ENCODE peak calls at places on chromosomes 6 and 20, in ten cellular contexts. R is Ammon's horn; J is germinal center; H is T-helper 1 cell; X is HT1080; C is fibroblast of the conjunctiva; V is GM12865; O is activated T-cell treated with anti-CD3 and anti-CD28 coated beads, Interleukin-2, amount 50 U/mL, for 72 hours; W is omental fat pad; P is stimulated activated CD4-positive, alpha-beta T cell treated with anti-CD3 and anti-CD28 coated beads, TNF-alpha, amount 100 ng/mL, for 48 hours. Z is an unnamed sample.

GRCh38 chr20:63873477-63873971 is 8.5 kb downstream of the TPD52L2 start:
- DNase-seq in R (peak), J (no peak), H (peak), X (peak), C (no peak), V (no peak), O (peak), W (no peak), P (no peak), Z (peak)

GRCh38 chr6:104585646-104586045 is 274.1 kb downstream of the HACE1 start:
- DNase-seq in R (no peak), J (no peak), H (no peak), X (peak), C (no peak), V (no peak), O (no peak), W (no peak), P (no peak), Z (no peak)

GRCh38 chr6:46734867-46735719 is at the start of gene PLA2G7:
- DNase-seq in R (peak), J (peak), H (no peak), X (no peak), C (no peak), V (no peak), O (no peak), W (no peak), P (no peak), Z (no peak)

GRCh38 chr20:38599410-38599882 is 2.2 kb upstream of the ARHGAP40 start:
- DNase-seq in R (no peak), J (no peak), H (no peak), X (no peak), C (no peak), V (no peak), O (no peak), W (no peak), P (no peak), Z (no peak)

GRCh38 chr6:158249437-158249836 is 62.8 kb upstream of the TULP4 start:
- DNase-seq in R (no peak), J (no peak), H (no peak), X (no peak), C (no peak), V (no peak), O (no peak), W (no peak), P (no peak), Z (no peak)

GRCh38 chr20:32983459-32984112 is 20.6 kb downstream of the SUN5 start:
- DNase-seq in R (no peak), J (no peak), H (no peak), X (no peak), C (no peak), V (no peak), O (no peak), W (no peak), P (no peak), Z (no peak)

GRCh38 chr20:22584922-22585785 is 782 bp upstream of the FOXA2 start:
- DNase-seq in R (no peak), J (no peak), H (no peak), X (no peak), C (no peak), V (no peak), O (no peak), W (no peak), P (no peak), Z (no peak)

GRCh38 chr6:125844989-125845388 is 54.2 kb downstream of the NCOA7 start:
- DNase-seq in R (no peak), J (no peak), H (no peak), X (no peak), C (no peak), V (no peak), O (no peak), W (no peak), P (no peak), Z (no peak)

GRCh38 chr20:49853640-49854039 is 41.0 kb downstream of the SLC9A8 start:
- DNase-seq in R (peak), J (no peak), H (no peak), X (peak), C (peak), V (no peak), O (no peak), W (no peak), P (no peak), Z (peak)

GRCh38 chr6:147287869-147288271 is 83.7 kb downstream of the STXBP5 start:
- DNase-seq in R (no peak), J (no peak), H (no peak), X (peak), C (peak), V (no peak), O (no peak), W (no peak), P (no peak), Z (no peak)

GRCh38 chr20:4949833-4950178 is 51.5 kb downstream of the SLC23A2 start:
- DNase-seq in R (peak), J (peak), H (peak), X (no peak), C (peak), V (peak), O (peak), W (no peak), P (no peak), Z (no peak)

Z was measured in skeletal muscle cell.